ENCODE peak calls at places on chromosomes 1 and 21, in ten cellular contexts. K is brain microvascular endothelial cell, M is ovary, C is mucosa of descending colon, D is prostate gland, Z is Calu3, J is endothelial cell, F is cardiac fibroblast, S is cardiac muscle cell, X is foreskin fibroblast. Q is an unnamed sample.

GRCh38 chr1:209080170-209080781 is 503.2 kb upstream of the CAMK1G start:
- DNase-seq in K (no peak), Z (peak; percentile 11), C (no peak), J (no peak), S (no peak), X (peak; percentile 23), M (no peak), D (no peak), F (no peak), Q (no peak)

GRCh38 chr1:204363335-204364114 is 3.8 kb upstream of the PLEKHA6 start:
- DNase-seq in C (peak; percentile 82), D (peak; percentile 62), J (peak; percentile 68), M (peak; percentile 74), Z (peak; percentile 73), F (peak; percentile 80), S (peak; percentile 81), K (peak; percentile 51), X (peak; percentile 52), Q (no peak)

GRCh38 chr1:113074237-113074636 is 1.2 kb downstream of the LRIG2 start:
- DNase-seq in D (no peak), F (no peak), C (no peak), Z (no peak), X (no peak), M (no peak), K (no peak), S (no peak), J (no peak), Q (no peak)

GRCh38 chr1:68131261-68131660 is 80.8 kb upstream of the DIRAS3 start:
- DNase-seq in D (no peak), C (no peak), K (no peak), S (no peak), Z (no peak), M (no peak), J (no peak), F (no peak), X (no peak), Q (no peak)

GRCh38 chr1:218930879-218931278 is 242.8 kb upstream of the LYPLAL1 start:
- DNase-seq in Z (no peak), K (peak; percentile 79), X (peak; percentile 67), F (peak; percentile 94), S (peak; percentile 98), D (no peak), C (no peak), J (peak; percentile 29), M (no peak), Q (no peak)

GRCh38 chr1:32060914-32061313 is 11.8 kb upstream of the TMEM39B start:
- DNase-seq in Z (no peak), D (no peak), K (no peak), J (no peak), S (no peak), X (no peak), M (no peak), F (no peak), C (no peak), Q (no peak)

GRCh38 chr1:143666851-143667250 is 304.9 kb downstream of the FAM72C start:
- DNase-seq in D (no peak), C (no peak), M (no peak), F (no peak), K (no peak), X (no peak), Z (no peak), S (no peak), J (no peak), Q (no peak)

GRCh38 chr1:22190731-22191130 is 47.8 kb upstream of the WNT4 start:
- DNase-seq in X (no peak), D (no peak), M (no peak), C (no peak), Z (no peak), K (no peak), J (no peak), F (no peak), S (no peak), Q (no peak)

GRCh38 chr1:38027201-38028104 is 14.9 kb downstream of the UTP11 start:
- DNase-seq in D (peak; percentile 87), M (no peak), C (no peak), X (no peak), F (no peak), J (no peak), Z (no peak), S (no peak), K (no peak), Q (no peak)

GRCh38 chr1:41392528-41392924 is 31.3 kb downstream of the FOXO6 start:
- DNase-seq in D (no peak), S (no peak), K (no peak), C (no peak), F (no peak), Z (no peak), J (no peak), M (no peak), X (no peak), Q (no peak)

GRCh38 chr1:35192056-35192852 is 691 bp downstream of the SFPQ start:
- DNase-seq in M (peak; percentile 87), S (peak; percentile 88), F (peak; percentile 84), C (peak; percentile 89), Z (peak; percentile 90), K (peak; percentile 49), J (peak; percentile 90), D (peak; percentile 76), X (peak; percentile 71), Q (peak; percentile 84)

GRCh38 chr1:86466986-86467385 is 1.7 kb upstream of the CLCA1 start:
- DNase-seq in C (no peak), F (no peak), S (no peak), Z (no peak), J (no peak), D (no peak), X (peak; percentile 9), M (no peak), K (peak; percentile 9), Q (no peak)

GRCh38 chr1:163570061-163570460 is 248.3 kb downstream of the NUF2 start:
- DNase-seq in F (no peak), J (no peak), K (no peak), X (no peak), S (no peak), Z (no peak), D (no peak), M (no peak), C (no peak), Q (no peak)

GRCh38 chr1:46137901-46138300 is 5.5 kb upstream of the PIK3R3 start:
- DNase-seq in Z (no peak), S (peak; percentile 65), F (peak; percentile 54), C (no peak), K (peak; percentile 9), J (no peak), M (no peak), D (no peak), X (no peak), Q (no peak)

GRCh38 chr1:41447995-41448770 is 36.3 kb downstream of the EDN2 start:
- DNase-seq in M (no peak), J (no peak), C (no peak), X (no peak), S (no peak), F (no peak), K (no peak), D (no peak), Z (no peak), Q (peak; percentile 16)

GRCh38 chr21:41510500-41510899 is 2.5 kb upstream of the TMPRSS2 start:
- DNase-seq in S (no peak), D (no peak), M (no peak), J (no peak), X (no peak), C (peak; percentile 60), Z (no peak), K (no peak), F (no peak), Q (no peak)

GRCh38 chr1:205570173-205570501 is 61.7 kb downstream of the ELK4 start:
- DNase-seq in C (no peak), M (no peak), S (no peak), K (no peak), J (no peak), Z (no peak), X (no peak), F (no peak), D (no peak), Q (no peak)

GRCh38 chr1:172826096-172826741 is 167.3 kb downstream of the FASLG start:
- DNase-seq in J (no peak), X (peak; percentile 87), K (peak; percentile 90), M (peak; percentile 19), S (peak; percentile 93), F (peak; percentile 92), D (no peak), Z (peak; percentile 41), C (peak; percentile 39), Q (no peak)

GRCh38 chr1:170664828-170665617 is 1.1 kb downstream of the PRRX1 start:
- DNase-seq in X (peak; percentile 53), D (no peak), M (peak; percentile 57), C (peak; percentile 25), F (peak; percentile 71), S (peak; percentile 72), J (peak; percentile 53), Z (peak; percentile 66), K (peak; percentile 52), Q (no peak)
- TF ChIP-seq CTCF in X (peak; percentile 46), D (no peak), M (peak; percentile 37), C (no peak), F (peak; percentile 38), S (peak; percentile 50), J (no peak), Z (peak; percentile 21), K (peak; percentile 58), Q (no peak)

GRCh38 chr1:116916533-116917460 is 7.1 kb downstream of the PTGFRN start:
- DNase-seq in D (no peak), C (no peak), S (peak; percentile 16), J (no peak), F (no peak), Z (no peak), M (no peak), K (no peak), X (no peak), Q (no peak)
- TF ChIP-seq CTCF in D (no peak), C (no peak), S (no peak), J (no peak), F (no peak), Z (no peak), M (no peak), K (no peak), X (no peak), Q (no peak)

DNA sequence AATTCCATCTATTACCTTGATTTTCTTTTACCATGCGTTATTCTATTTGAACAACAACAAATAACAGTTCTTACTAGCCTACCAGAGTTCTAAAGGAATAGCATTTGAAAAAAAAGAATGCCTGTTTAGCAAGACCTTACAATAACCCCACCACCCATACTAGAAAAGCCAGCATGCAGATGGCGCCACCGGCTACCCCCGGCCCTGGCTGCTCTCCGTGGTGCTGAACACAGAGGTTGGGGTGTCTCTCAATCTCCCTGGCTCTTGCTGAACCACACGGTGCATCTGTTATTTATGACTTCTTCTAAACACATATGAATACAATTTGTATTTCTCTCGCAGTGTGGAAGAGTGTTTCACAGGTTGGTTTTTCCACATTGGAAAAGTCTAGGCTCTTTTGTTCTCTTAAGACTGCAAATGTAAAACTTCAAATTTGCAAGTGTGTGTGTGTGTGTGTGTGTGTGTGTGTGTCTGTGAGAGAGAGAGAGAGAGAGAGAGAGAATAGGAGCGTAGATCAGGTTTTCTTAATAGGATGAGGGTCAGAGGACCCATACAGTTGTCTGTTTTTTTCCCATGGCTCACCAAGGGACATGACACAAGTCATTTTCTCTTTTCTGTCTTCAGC is 13.6 kb downstream of the GRIK3 start:
- DNase-seq in F (no peak), K (no peak), D (no peak), Z (peak; percentile 18), S (no peak), C (no peak), J (peak; percentile 74), M (no peak), X (no peak), Q (no peak)
- TF ChIP-seq CTCF in F (no peak), K (no peak), D (no peak), Z (no peak), S (peak; percentile 2), C (no peak), J (no peak), M (no peak), X (no peak), Q (no peak)

GRCh38 chr1:6580588-6581270 is 935 bp downstream of the ZBTB48 start:
- DNase-seq in M (no peak), C (no peak), S (no peak), K (no peak), F (no peak), X (no peak), Z (no peak), D (no peak), J (peak; percentile 27), Q (no peak)
- TF ChIP-seq CTCF in M (no peak), C (no peak), S (no peak), K (peak; percentile 41), F (peak; percentile 13), X (no peak), Z (no peak), D (no peak), J (no peak), Q (no peak)

Q was measured in CD14-positive monocyte.